ENCODE peak calls at places on chromosomes 13 and 19, in seven cellular contexts. K, G, V, N, U, J and L are unnamed samples.

GRCh38 chr13:105008606-105009005 is 1526.9 kb downstream of the EFNB2 start:
- DNase-seq in K (no peak), G (no peak), V (no peak), N (no peak), U (no peak), J (no peak), L (no peak)

GRCh38 chr19:41064974-41065569 is 23.2 kb upstream of the CYP2A13 start:
- DNase-seq in K (peak), G (no peak), V (no peak), N (no peak), U (peak), J (peak), L (no peak)

GRCh38 chr19:1133471-1133929 is 29.7 kb downstream of the GPX4 start:
- DNase-seq in K (no peak), G (no peak), V (peak), N (peak), U (no peak), J (no peak), L (no peak)

GRCh38 chr13:113047587-113047986 is 58.0 kb upstream of the F7 start:
- DNase-seq in K (no peak), G (no peak), V (no peak), N (no peak), U (no peak), J (no peak), L (no peak)

GRCh38 chr13:110546933-110547332 is 14.6 kb downstream of the RAB20 start:
- DNase-seq in K (peak), G (peak), V (peak), N (peak), U (no peak), J (peak), L (no peak)

GRCh38 chr13:99045396-99045795 is 67.5 kb upstream of the DOCK9 start:
- DNase-seq in K (no peak), G (no peak), V (no peak), N (no peak), U (no peak), J (no peak), L (no peak)

GRCh38 chr13:43285891-43286602 is 262.7 kb downstream of the DNAJC15 start:
- DNase-seq in K (no peak), G (no peak), V (no peak), N (no peak), U (no peak), J (peak), L (no peak)

GRCh38 chr13:20940083-20940482 is 37.5 kb upstream of the XPO4 start:
- DNase-seq in K (peak), G (no peak), V (no peak), N (no peak), U (no peak), J (no peak), L (no peak)

GRCh38 chr13:85693889-85694511 is 105.2 kb downstream of the SLITRK6 start:
- DNase-seq in K (no peak), G (no peak), V (no peak), N (no peak), U (no peak), J (peak), L (no peak)

GRCh38 chr19:39160523-39160861 is 34.9 kb downstream of the PAK4 start:
- DNase-seq in K (peak), G (no peak), V (no peak), N (peak), U (peak), J (peak), L (no peak)

GRCh38 chr19:49335071-49335783 is at the start of gene CD37:
- DNase-seq in K (no peak), G (no peak), V (peak), N (peak), U (no peak), J (no peak), L (peak)

GRCh38 chr19:11375143-11375948 is 880 bp downstream of the SWSAP1 start:
- DNase-seq in K (no peak), G (no peak), V (peak), N (peak), U (no peak), J (peak), L (peak)

GRCh38 chr19:39810424-39810823 is 23.5 kb downstream of the DYRK1B start:
- DNase-seq in K (no peak), G (no peak), V (no peak), N (no peak), U (no peak), J (no peak), L (no peak)

GRCh38 chr19:50203281-50204080 is at the start of gene MYH14:
- DNase-seq in K (peak), G (peak), V (peak), N (peak), U (peak), J (peak), L (no peak)

GRCh38 chr13:81639984-81640582 is 1299.2 kb upstream of the SPRY2 start:
- DNase-seq in K (no peak), G (no peak), V (no peak), N (no peak), U (peak), J (peak), L (no peak)

GRCh38 chr13:109162248-109163051 is 533.0 kb downstream of the MYO16 start:
- DNase-seq in K (no peak), G (no peak), V (no peak), N (no peak), U (no peak), J (peak), L (peak)

GRCh38 chr13:95585867-95586266 is 33.3 kb downstream of the CLDN10 start:
- DNase-seq in K (no peak), G (no peak), V (no peak), N (no peak), U (no peak), J (no peak), L (no peak)

GRCh38 chr19:58084596-58085347 is 13.3 kb downstream of the ZSCAN18 start:
- DNase-seq in K (no peak), G (no peak), V (no peak), N (no peak), U (no peak), J (no peak), L (no peak)

GRCh38 chr19:35592226-35592625 is 6.3 kb downstream of the PMIS2 start:
- DNase-seq in K (peak), G (no peak), V (no peak), N (peak), U (peak), J (peak), L (no peak)

GRCh38 chr19:56720281-56720680 is 48.7 kb upstream of the ZNF835 start:
- DNase-seq in K (no peak), G (no peak), V (no peak), N (no peak), U (no peak), J (no peak), L (no peak)

GRCh38 chr13:25654332-25654731 is 282.6 kb downstream of the ATP8A2 start:
- DNase-seq in K (no peak), G (no peak), V (no peak), N (no peak), U (no peak), J (peak), L (no peak)

GRCh38 chr13:33213024-33213795 is 72.3 kb downstream of the STARD13 start:
- DNase-seq in K (no peak), G (no peak), V (no peak), N (peak), U (peak), J (no peak), L (no peak)

GRCh38 chr19:58492265-58492664 is 16.1 kb downstream of the ZNF446 start:
- DNase-seq in K (no peak), G (no peak), V (no peak), N (no peak), U (no peak), J (no peak), L (no peak)

GRCh38 chr19:12681074-12681987 is at the start of gene DHPS:
- DNase-seq in K (peak), G (peak), V (peak), N (peak), U (peak), J (peak), L (peak)

GRCh38 chr19:17889609-17890214 is 18.0 kb downstream of the SLC5A5 start:
- DNase-seq in K (peak), G (no peak), V (no peak), N (no peak), U (no peak), J (peak), L (no peak)

GRCh38 chr13:39047560-39047959 is 9.3 kb downstream of the NHLRC3 start:
- DNase-seq in K (no peak), G (no peak), V (no peak), N (no peak), U (no peak), J (peak), L (no peak)

GRCh38 chr19:16112778-16113177 is 1.1 kb downstream of the RAB8A start:
- DNase-seq in K (no peak), G (no peak), V (no peak), N (no peak), U (no peak), J (no peak), L (no peak)

GRCh38 chr13:38674208-38674607 is 12.7 kb upstream of the FREM2 start:
- DNase-seq in K (no peak), G (no peak), V (no peak), N (no peak), U (no peak), J (no peak), L (no peak)

GRCh38 chr19:54389556-54389955 is 24.8 kb upstream of the LAIR1 start:
- DNase-seq in K (no peak), G (no peak), V (no peak), N (no peak), U (no peak), J (no peak), L (no peak)

GRCh38 chr13:99256283-99256682 is 1.9 kb downstream of the GPR18 start:
- DNase-seq in K (no peak), G (no peak), V (no peak), N (no peak), U (no peak), J (no peak), L (no peak)

DNA sequence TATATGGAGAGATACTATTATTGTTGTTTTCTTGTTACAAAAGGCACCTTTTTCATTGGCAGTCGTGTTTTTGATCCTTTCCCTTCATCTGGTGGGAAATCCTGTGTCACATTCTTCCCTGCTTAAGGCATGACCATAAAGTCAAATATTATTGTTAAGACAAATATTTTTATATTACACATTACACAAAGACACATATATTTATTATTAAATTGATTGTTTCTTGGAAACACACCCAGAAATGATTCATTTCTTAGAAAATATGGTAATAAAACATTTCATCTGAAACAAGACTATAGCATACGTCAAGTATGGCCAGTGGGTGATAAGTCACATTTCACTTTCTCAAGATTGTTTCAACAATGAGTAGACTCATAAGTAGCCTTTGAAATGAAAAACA is 77.3 kb downstream of the KCTD12 start:
- DNase-seq in K (peak), G (no peak), V (no peak), N (no peak), U (no peak), J (peak), L (no peak)
- TF ChIP-seq CTCF in K (no peak), G (no peak), V (no peak), N (no peak), U (no peak), J (no peak), L (no peak)

DNA sequence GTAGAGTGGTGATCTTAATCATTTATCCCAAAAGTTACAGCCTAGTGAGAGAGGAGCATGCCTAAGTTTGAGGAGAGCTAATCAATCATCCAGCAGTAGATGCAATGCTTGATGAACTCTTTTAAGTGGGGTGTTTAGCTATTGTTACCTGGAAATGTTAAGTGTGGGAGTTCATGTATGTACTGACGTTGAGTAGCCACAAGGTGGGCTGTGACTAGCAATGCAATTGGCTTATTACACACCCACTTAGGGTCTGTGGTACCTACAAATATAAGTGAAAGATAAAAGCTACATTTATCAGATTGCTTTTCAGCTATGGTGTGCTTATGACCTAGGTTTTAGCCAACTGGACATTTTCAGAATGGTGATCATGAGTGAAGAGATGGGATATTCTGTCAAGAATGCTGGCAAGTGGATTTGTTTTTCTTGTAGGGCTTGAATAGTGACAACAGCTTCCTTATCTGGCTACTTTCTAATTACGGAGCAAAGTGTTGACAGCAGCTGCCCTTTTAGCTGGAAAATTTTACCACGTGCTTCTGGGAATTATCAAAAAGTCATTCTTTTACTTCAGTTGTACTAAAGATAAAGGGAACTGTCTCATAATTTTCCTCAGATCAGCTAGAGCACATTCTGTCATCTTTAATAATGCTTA is 170.6 kb downstream of the POSTN start:
- DNase-seq in K (no peak), G (no peak), V (no peak), N (no peak), U (no peak), J (no peak), L (no peak)
- TF ChIP-seq CTCF in K (no peak), G (no peak), V (no peak), N (no peak), U (no peak), J (peak), L (no peak)

DNA sequence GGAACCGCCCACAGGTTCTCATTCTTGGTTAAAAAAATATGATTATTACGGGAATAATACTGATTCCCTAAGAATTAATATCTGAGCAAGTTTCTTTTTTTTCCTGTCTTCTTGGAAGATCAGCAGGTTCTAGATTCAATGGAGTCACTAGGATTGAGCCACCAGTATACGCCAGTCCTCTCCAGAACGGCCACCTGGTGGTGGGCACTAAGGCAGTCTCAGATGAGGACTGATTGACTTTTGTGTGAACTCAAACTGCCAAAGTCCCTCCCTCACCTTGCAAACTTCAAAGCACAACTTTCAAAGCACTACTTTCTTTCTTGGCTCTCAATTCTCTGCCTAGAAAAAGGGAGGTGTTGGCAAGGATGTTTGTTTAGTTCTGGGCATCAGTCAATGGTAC is 33.3 kb upstream of the ALOX5AP start:
- DNase-seq in K (no peak), G (no peak), V (no peak), N (no peak), U (no peak), J (no peak), L (no peak)
- TF ChIP-seq CTCF in K (no peak), G (no peak), V (no peak), N (no peak), U (no peak), J (peak), L (no peak)

GRCh38 chr13:50724913-50725312 is 118.6 kb downstream of the DLEU7 start:
- DNase-seq in K (no peak), G (no peak), V (no peak), N (no peak), U (no peak), J (no peak), L (no peak)
- TF ChIP-seq CTCF in K (no peak), G (no peak), V (no peak), N (no peak), U (no peak), J (no peak), L (no peak)

GRCh38 chr19:4208385-4209094 is 20.8 kb upstream of the EBI3 start:
- DNase-seq in K (peak), G (no peak), V (no peak), N (no peak), U (no peak), J (peak), L (no peak)
- TF ChIP-seq CTCF in K (peak), G (no peak), V (no peak), N (no peak), U (peak), J (peak), L (peak)

GRCh38 chr19:8307400-8307964 is 676 bp downstream of the CD320 start:
- DNase-seq in K (no peak), G (no peak), V (peak), N (peak), U (no peak), J (peak), L (peak)
- TF ChIP-seq CTCF in K (no peak), G (no peak), V (no peak), N (no peak), U (no peak), J (peak), L (no peak)

GRCh38 chr13:97257800-97258799 is 36.0 kb downstream of the MBNL2 start:
- DNase-seq in K (peak), G (peak), V (peak), N (no peak), U (no peak), J (peak), L (no peak)
- TF ChIP-seq CTCF in K (peak), G (no peak), V (no peak), N (no peak), U (no peak), J (peak), L (no peak)

GRCh38 chr19:44848036-44848804 is 2.1 kb downstream of the NECTIN2 start:
- DNase-seq in K (peak), G (no peak), V (peak), N (no peak), U (no peak), J (peak), L (no peak)
- TF ChIP-seq CTCF in K (no peak), G (no peak), V (no peak), N (no peak), U (no peak), J (no peak), L (no peak)